ENCODE peak calls at places on chromosomes 7 and 10, in nine cellular contexts. M, Y, U, X, G, S, O, F and I are unnamed samples.

GRCh38 chr7:46937826-46938225 is 644.1 kb downstream of the TNS3 start:
- DNase-seq in M (no peak), Y (no peak), U (no peak), X (no peak), G (no peak), S (no peak), O (no peak), F (no peak), I (no peak)

GRCh38 chr7:81684513-81685262 is 85.2 kb downstream of the HGF start:
- DNase-seq in M (peak), Y (peak), U (peak), X (peak), G (no peak), S (no peak), O (peak), F (peak), I (peak)

GRCh38 chr10:102451105-102451969 is at the start of gene C10orf95:
- DNase-seq in M (no peak), Y (no peak), U (peak), X (no peak), G (no peak), S (no peak), O (no peak), F (no peak), I (no peak)

GRCh38 chr7:964401-965231 is 10.1 kb upstream of the ADAP1 start:
- DNase-seq in M (peak), Y (peak), U (no peak), X (no peak), G (peak), S (no peak), O (peak), F (no peak), I (no peak)

GRCh38 chr7:87129332-87129731 is 22.9 kb upstream of the DMTF1 start:
- DNase-seq in M (no peak), Y (no peak), U (no peak), X (no peak), G (no peak), S (no peak), O (no peak), F (no peak), I (no peak)

GRCh38 chr7:101128040-101128834 is 1.3 kb downstream of the SERPINE1 start:
- DNase-seq in M (peak), Y (peak), U (peak), X (peak), G (no peak), S (no peak), O (no peak), F (peak), I (no peak)

GRCh38 chr7:78073470-78074382 is 275.2 kb downstream of the PHTF2 start:
- DNase-seq in M (no peak), Y (no peak), U (no peak), X (no peak), G (no peak), S (no peak), O (no peak), F (no peak), I (no peak)

GRCh38 chr10:114172776-114173555 is 1.0 kb downstream of the CCDC186 start:
- DNase-seq in M (peak), Y (no peak), U (peak), X (no peak), G (no peak), S (no peak), O (no peak), F (peak), I (no peak)

GRCh38 chr7:3289996-3290395 is 11.1 kb upstream of the SDK1 start:
- DNase-seq in M (peak), Y (peak), U (no peak), X (no peak), G (no peak), S (no peak), O (no peak), F (no peak), I (no peak)

GRCh38 chr7:136205956-136206355 is 228.8 kb upstream of the MTPN start:
- DNase-seq in M (no peak), Y (no peak), U (no peak), X (no peak), G (no peak), S (no peak), O (no peak), F (no peak), I (no peak)

GRCh38 chr7:98314469-98314868 is 33.0 kb downstream of the BRI3 start:
- DNase-seq in M (peak), Y (peak), U (no peak), X (no peak), G (no peak), S (no peak), O (no peak), F (no peak), I (no peak)

GRCh38 chr10:102450374-102451104 is 804 bp downstream of the C10orf95 start:
- DNase-seq in M (peak), Y (peak), U (peak), X (peak), G (peak), S (peak), O (peak), F (peak), I (peak)

GRCh38 chr7:99860281-99861127 is 16.3 kb downstream of the OR2AE1 start:
- DNase-seq in M (peak), Y (peak), U (peak), X (peak), G (no peak), S (no peak), O (no peak), F (no peak), I (no peak)